ENCODE peak calls at places on chromosomes 7 and 10, in five cellular contexts. One of them, this sample, is unnamed.

GRCh38 chr10:33064706-33065105 is 106.7 kb upstream of the ITGB1 start:
- DNase-seq in GM23338: no peak
- DNase-seq in choroid plexus epithelial cell: peak; percentile 12
- DNase-seq in suprapubic skin: no peak
- DNase-seq in coronary artery: no peak
- DNase-seq in this sample: no peak

GRCh38 chr7:27248911-27249723 is 6.5 kb downstream of the EVX1 start:
- DNase-seq in GM23338: peak; percentile 37
- DNase-seq in choroid plexus epithelial cell: no peak
- DNase-seq in suprapubic skin: no peak
- DNase-seq in coronary artery: no peak
- DNase-seq in this sample: no peak

GRCh38 chr7:28038175-28038855 is 142.3 kb downstream of the JAZF1 start:
- DNase-seq in GM23338: no peak
- DNase-seq in choroid plexus epithelial cell: no peak
- DNase-seq in suprapubic skin: no peak
- DNase-seq in coronary artery: no peak
- DNase-seq in this sample: no peak

GRCh38 chr10:91680521-91680920 is 47.6 kb upstream of the PPP1R3C start:
- DNase-seq in GM23338: no peak
- DNase-seq in choroid plexus epithelial cell: no peak
- DNase-seq in suprapubic skin: no peak
- DNase-seq in coronary artery: no peak
- DNase-seq in this sample: no peak

GRCh38 chr10:131086511-131086910 is 225.0 kb downstream of the TCERG1L start:
- DNase-seq in GM23338: no peak
- DNase-seq in choroid plexus epithelial cell: no peak
- DNase-seq in suprapubic skin: no peak
- DNase-seq in coronary artery: no peak
- DNase-seq in this sample: peak; percentile 12

GRCh38 chr10:523925-524324 is 165.5 kb downstream of the DIP2C start:
- DNase-seq in GM23338: no peak
- DNase-seq in choroid plexus epithelial cell: no peak
- DNase-seq in suprapubic skin: no peak
- DNase-seq in coronary artery: no peak
- DNase-seq in this sample: peak; percentile 38

GRCh38 chr7:51139796-51140195 is 176.8 kb downstream of the COBL start:
- DNase-seq in GM23338: no peak
- DNase-seq in choroid plexus epithelial cell: no peak
- DNase-seq in suprapubic skin: no peak
- DNase-seq in coronary artery: no peak
- DNase-seq in this sample: no peak

GRCh38 chr7:24158976-24159375 is 125.0 kb upstream of the NPY start:
- DNase-seq in GM23338: no peak
- DNase-seq in choroid plexus epithelial cell: no peak
- DNase-seq in suprapubic skin: no peak
- DNase-seq in coronary artery: no peak
- DNase-seq in this sample: no peak

GRCh38 chr10:31939797-31940708 is 11.4 kb upstream of the ARHGAP12 start:
- DNase-seq in GM23338: no peak
- DNase-seq in choroid plexus epithelial cell: peak; percentile 30
- DNase-seq in suprapubic skin: no peak
- DNase-seq in coronary artery: no peak
- DNase-seq in this sample: no peak

GRCh38 chr7:151195616-151196450 is 8.8 kb upstream of the ASB10 start:
- DNase-seq in GM23338: peak; percentile 43
- DNase-seq in choroid plexus epithelial cell: no peak
- DNase-seq in suprapubic skin: no peak
- DNase-seq in coronary artery: no peak
- DNase-seq in this sample: peak; percentile 85

GRCh38 chr7:83178066-83178465 is 15.4 kb upstream of the PCLO start:
- DNase-seq in GM23338: no peak
- DNase-seq in choroid plexus epithelial cell: peak; percentile 11
- DNase-seq in suprapubic skin: no peak
- DNase-seq in coronary artery: no peak
- DNase-seq in this sample: no peak

GRCh38 chr7:147586526-147586925 is 1004.0 kb upstream of the C7orf33 start:
- DNase-seq in GM23338: no peak
- DNase-seq in choroid plexus epithelial cell: no peak
- DNase-seq in suprapubic skin: no peak
- DNase-seq in coronary artery: no peak
- DNase-seq in this sample: no peak

GRCh38 chr10:104013489-104013888 is 46.5 kb downstream of the SLK start:
- DNase-seq in GM23338: no peak
- DNase-seq in choroid plexus epithelial cell: no peak
- DNase-seq in suprapubic skin: no peak
- DNase-seq in coronary artery: no peak
- DNase-seq in this sample: no peak

GRCh38 chr7:155722118-155722517 is 77.7 kb downstream of the RBM33 start:
- DNase-seq in GM23338: no peak
- DNase-seq in choroid plexus epithelial cell: peak; percentile 6
- DNase-seq in suprapubic skin: no peak
- DNase-seq in coronary artery: no peak
- DNase-seq in this sample: no peak

GRCh38 chr10:95513941-95514392 is 47.2 kb downstream of the SORBS1 start:
- DNase-seq in GM23338: no peak
- DNase-seq in choroid plexus epithelial cell: peak; percentile 31
- DNase-seq in suprapubic skin: no peak
- DNase-seq in coronary artery: no peak
- DNase-seq in this sample: no peak

GRCh38 chr10:82289945-82290344 is 415.0 kb downstream of the NRG3 start:
- DNase-seq in GM23338: no peak
- DNase-seq in choroid plexus epithelial cell: no peak
- DNase-seq in suprapubic skin: no peak
- DNase-seq in coronary artery: no peak
- DNase-seq in this sample: no peak

GRCh38 chr7:5396999-5397656 is 26.5 kb downstream of the TNRC18 start:
- DNase-seq in GM23338: peak; percentile 44
- DNase-seq in choroid plexus epithelial cell: peak; percentile 84
- DNase-seq in suprapubic skin: peak; percentile 95
- DNase-seq in coronary artery: peak; percentile 83
- DNase-seq in this sample: peak; percentile 75

GRCh38 chr10:23198940-23199767 is 7.0 kb downstream of the PTF1A start:
- DNase-seq in GM23338: peak; percentile 79
- DNase-seq in choroid plexus epithelial cell: no peak
- DNase-seq in suprapubic skin: no peak
- DNase-seq in coronary artery: no peak
- DNase-seq in this sample: peak; percentile 97

GRCh38 chr10:8278099-8278498 is 223.6 kb downstream of the GATA3 start:
- DNase-seq in GM23338: no peak
- DNase-seq in choroid plexus epithelial cell: no peak
- DNase-seq in suprapubic skin: no peak
- DNase-seq in coronary artery: no peak
- DNase-seq in this sample: no peak

GRCh38 chr7:30923774-30924413 is 12.2 kb downstream of the AQP1 start:
- DNase-seq in GM23338: no peak
- DNase-seq in choroid plexus epithelial cell: no peak
- DNase-seq in suprapubic skin: peak; percentile 56
- DNase-seq in coronary artery: peak; percentile 71
- DNase-seq in this sample: peak; percentile 14

GRCh38 chr7:128405345-128406146 is 4.2 kb downstream of the IMPDH1 start:
- DNase-seq in GM23338: peak; percentile 64
- DNase-seq in choroid plexus epithelial cell: no peak
- DNase-seq in suprapubic skin: no peak
- DNase-seq in coronary artery: no peak
- DNase-seq in this sample: peak; percentile 94

GRCh38 chr7:98826811-98827231 is 43.0 kb downstream of the TMEM130 start:
- DNase-seq in GM23338: peak; percentile 48
- DNase-seq in choroid plexus epithelial cell: no peak
- DNase-seq in suprapubic skin: no peak
- DNase-seq in coronary artery: peak; percentile 96
- DNase-seq in this sample: peak; percentile 65

GRCh38 chr7:141218941-141219340 is 145.1 kb downstream of the TMEM178B start:
- DNase-seq in GM23338: no peak
- DNase-seq in choroid plexus epithelial cell: no peak
- DNase-seq in suprapubic skin: no peak
- DNase-seq in coronary artery: peak; percentile 14
- DNase-seq in this sample: no peak

GRCh38 chr7:156353352-156353751 is 287.2 kb upstream of the RNF32 start:
- DNase-seq in GM23338: no peak
- DNase-seq in choroid plexus epithelial cell: no peak
- DNase-seq in suprapubic skin: no peak
- DNase-seq in coronary artery: no peak
- DNase-seq in this sample: no peak

GRCh38 chr7:102412548-102412947 is 16.4 kb downstream of the PRKRIP1 start:
- DNase-seq in GM23338: peak; percentile 80
- DNase-seq in choroid plexus epithelial cell: peak; percentile 58
- DNase-seq in suprapubic skin: no peak
- DNase-seq in coronary artery: no peak
- DNase-seq in this sample: peak; percentile 76

GRCh38 chr10:127408733-127409132 is 140.4 kb upstream of the NPS start:
- DNase-seq in GM23338: no peak
- DNase-seq in choroid plexus epithelial cell: no peak
- DNase-seq in suprapubic skin: no peak
- DNase-seq in coronary artery: no peak
- DNase-seq in this sample: no peak

GRCh38 chr7:32892521-32893224 is 1.1 kb upstream of the KBTBD2 start:
- DNase-seq in GM23338: peak; percentile 63
- DNase-seq in choroid plexus epithelial cell: peak; percentile 73
- DNase-seq in suprapubic skin: no peak
- DNase-seq in coronary artery: peak; percentile 78
- DNase-seq in this sample: no peak

GRCh38 chr7:22610871-22611757 is 111.1 kb upstream of the STEAP1B start:
- DNase-seq in GM23338: no peak
- DNase-seq in choroid plexus epithelial cell: peak; percentile 61
- DNase-seq in suprapubic skin: no peak
- DNase-seq in coronary artery: no peak
- DNase-seq in this sample: no peak

GRCh38 chr7:24390376-24391157 is 106.6 kb downstream of the NPY start:
- DNase-seq in GM23338: peak; percentile 62
- DNase-seq in choroid plexus epithelial cell: no peak
- DNase-seq in suprapubic skin: no peak
- DNase-seq in coronary artery: no peak
- DNase-seq in this sample: no peak

GRCh38 chr10:72049969-72050781 is 38.2 kb downstream of the SPOCK2 start:
- DNase-seq in GM23338: peak; percentile 69
- DNase-seq in choroid plexus epithelial cell: peak; percentile 54
- DNase-seq in suprapubic skin: no peak
- DNase-seq in coronary artery: no peak
- DNase-seq in this sample: peak; percentile 86

GRCh38 chr10:124648738-124649137 is 95.4 kb downstream of the FAM53B start:
- DNase-seq in GM23338: no peak
- DNase-seq in choroid plexus epithelial cell: peak; percentile 94
- DNase-seq in suprapubic skin: no peak
- DNase-seq in coronary artery: no peak
- DNase-seq in this sample: no peak

GRCh38 chr10:69100136-69100872 is 12.4 kb downstream of the SRGN start:
- DNase-seq in GM23338: peak; percentile 76
- DNase-seq in choroid plexus epithelial cell: no peak
- DNase-seq in suprapubic skin: peak; percentile 45
- DNase-seq in coronary artery: no peak
- DNase-seq in this sample: peak; percentile 72

GRCh38 chr10:125768217-125768616 is 7.4 kb downstream of the MMP21 start:
- DNase-seq in GM23338: no peak
- DNase-seq in choroid plexus epithelial cell: peak; percentile 65
- DNase-seq in suprapubic skin: no peak
- DNase-seq in coronary artery: no peak
- DNase-seq in this sample: no peak

DNA sequence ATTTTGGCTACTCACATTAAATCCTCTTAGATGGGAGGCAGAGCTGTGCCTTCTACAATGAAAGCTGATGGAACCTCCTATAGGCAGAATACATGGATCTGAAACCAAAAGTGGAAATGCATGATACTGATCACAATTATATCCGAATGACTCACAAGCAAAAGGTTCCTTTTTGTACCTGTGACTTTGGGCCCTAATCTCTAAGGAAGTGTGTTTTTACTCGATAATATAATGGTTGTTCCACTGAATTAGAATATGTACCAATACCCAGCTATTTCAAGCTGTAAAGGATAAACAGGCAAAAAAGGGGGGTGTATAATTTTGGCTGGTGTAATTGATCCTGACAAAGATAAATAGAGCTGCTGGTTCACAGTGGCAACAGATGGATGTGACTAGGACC is 17.6 kb upstream of the LAMB1 start:
- DNase-seq in GM23338: no peak
- DNase-seq in choroid plexus epithelial cell: no peak
- DNase-seq in suprapubic skin: no peak
- DNase-seq in coronary artery: no peak
- DNase-seq in this sample: no peak
- H3K4me3 ChIP-seq in GM23338: no peak overlapping the region
- H3K4me3 ChIP-seq in choroid plexus epithelial cell: no peak overlapping the region
- H3K4me3 ChIP-seq in suprapubic skin: no peak overlapping the region
- H3K4me3 ChIP-seq in coronary artery: no peak overlapping the region
- H3K4me3 ChIP-seq in this sample: no peak overlapping the region

GRCh38 chr7:1579481-1580421 is 9.9 kb upstream of the PSMG3 start:
- DNase-seq in GM23338: peak; percentile 92
- DNase-seq in choroid plexus epithelial cell: peak; percentile 62
- DNase-seq in suprapubic skin: no peak
- DNase-seq in coronary artery: no peak
- DNase-seq in this sample: peak; percentile 96

GRCh38 chr7:1580422-1581030 is 10.7 kb upstream of the PSMG3 start:
- DNase-seq in GM23338: no peak
- DNase-seq in choroid plexus epithelial cell: no peak
- DNase-seq in suprapubic skin: no peak
- DNase-seq in coronary artery: no peak
- DNase-seq in this sample: peak; percentile 60

GRCh38 chr7:1578513-1578912 is 8.7 kb upstream of the PSMG3 start:
- DNase-seq in GM23338: no peak
- DNase-seq in choroid plexus epithelial cell: no peak
- DNase-seq in suprapubic skin: no peak
- DNase-seq in coronary artery: no peak
- DNase-seq in this sample: no peak

GRCh38 chr7:1575809-1576208 is 6.0 kb upstream of the PSMG3 start:
- DNase-seq in GM23338: no peak
- DNase-seq in choroid plexus epithelial cell: no peak
- DNase-seq in suprapubic skin: no peak
- DNase-seq in coronary artery: no peak
- DNase-seq in this sample: no peak

GRCh38 chr7:1576521-1577253 is 6.9 kb upstream of the PSMG3 start:
- DNase-seq in GM23338: peak; percentile 96
- DNase-seq in choroid plexus epithelial cell: no peak
- DNase-seq in suprapubic skin: no peak
- DNase-seq in coronary artery: no peak
- DNase-seq in this sample: peak; percentile 80
- H3K4me3 ChIP-seq in GM23338: no peak overlapping the region
- H3K4me3 ChIP-seq in choroid plexus epithelial cell: no peak overlapping the region
- H3K4me3 ChIP-seq in suprapubic skin: no peak overlapping the region
- H3K4me3 ChIP-seq in coronary artery: no peak overlapping the region
- H3K4me3 ChIP-seq in this sample: no peak overlapping the region

DNA sequence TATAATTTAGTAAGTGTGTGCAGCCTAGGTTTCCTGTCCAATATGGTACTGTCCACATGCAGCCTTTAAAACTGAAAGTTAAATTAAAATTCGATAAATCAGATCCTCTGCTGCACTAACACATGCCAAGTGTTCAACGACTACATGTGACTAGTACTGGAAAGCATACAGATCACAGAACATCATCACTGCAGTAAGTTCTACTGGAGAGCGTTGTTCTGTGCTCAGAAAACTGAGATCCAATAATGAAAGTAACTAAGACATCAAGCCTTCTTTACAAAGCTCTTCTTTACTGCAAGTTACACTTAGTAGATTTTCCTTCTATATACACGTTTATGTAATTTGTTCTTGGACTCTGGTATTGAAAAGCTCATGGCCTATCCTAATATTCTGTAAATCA is 77.7 kb downstream of the VPS41 start:
- DNase-seq in GM23338: no peak
- DNase-seq in choroid plexus epithelial cell: peak; percentile 13
- DNase-seq in suprapubic skin: no peak
- DNase-seq in coronary artery: no peak
- DNase-seq in this sample: no peak
- H3K4me3 ChIP-seq in GM23338: no peak overlapping the region
- H3K4me3 ChIP-seq in choroid plexus epithelial cell: no peak overlapping the region
- H3K4me3 ChIP-seq in suprapubic skin: no peak overlapping the region
- H3K4me3 ChIP-seq in coronary artery: peak overlapping the region; percentile 11
- H3K4me3 ChIP-seq in this sample: no peak overlapping the region

GRCh38 chr10:27746364-27747095 is 911 bp upstream of the MKX start:
- DNase-seq in GM23338: peak; percentile 47
- DNase-seq in choroid plexus epithelial cell: no peak
- DNase-seq in suprapubic skin: no peak
- DNase-seq in coronary artery: no peak
- DNase-seq in this sample: peak; percentile 45
- H3K4me3 ChIP-seq in GM23338: peak overlapping the region; percentile 88
- H3K4me3 ChIP-seq in choroid plexus epithelial cell: no peak overlapping the region
- H3K4me3 ChIP-seq in suprapubic skin: peak overlapping the region; percentile 73
- H3K4me3 ChIP-seq in coronary artery: peak overlapping the region; percentile 89
- H3K4me3 ChIP-seq in this sample: peak overlapping the region; percentile 69